ENCODE peak calls at places on chromosomes 4 and X, in five cellular contexts. O is stimulated activated CD8-positive, alpha-beta memory T cell treated with anti-CD3 and anti-CD28 coated beads, Interleukin-4, amount 100 ng/mL, for 4 hours; E is GM23248; A is NCI-H69; Y is NCI-H510A treated with DMSO at 0.1 percent for 48 hours. J is an unnamed sample.

GRCh38 chr4:76429636-76430035 is 5.4 kb upstream of the SHROOM3 start:
- DNase-seq in O (no peak), E (no peak), A (no peak), Y (no peak), J (no peak)

GRCh38 chr4:48653217-48654014 is 126.7 kb downstream of the FRYL start:
- DNase-seq in O (peak; percentile 7), E (peak; percentile 73), A (no peak), Y (no peak), J (peak; percentile 30)

GRCh38 chr4:136599890-136600289 is 932.4 kb downstream of the PCDH18 start:
- DNase-seq in O (no peak), E (no peak), A (no peak), Y (no peak), J (no peak)

GRCh38 chr4:85318415-85318814 is 156.5 kb upstream of the ARHGAP24 start:
- DNase-seq in O (no peak), E (no peak), A (no peak), Y (no peak), J (no peak)

GRCh38 chrX:36019164-36019563 is 99.6 kb downstream of the CFAP47 start:
- DNase-seq in O (no peak), E (no peak), A (no peak), Y (no peak), J (no peak)

GRCh38 chrX:153426204-153426603 is 14.9 kb downstream of the ZFP92 start:
- DNase-seq in O (no peak), E (no peak), A (no peak), Y (no peak), J (no peak)

GRCh38 chr4:75081561-75081960 is 148.6 kb downstream of the PARM1 start:
- DNase-seq in O (no peak), E (no peak), A (no peak), Y (no peak), J (no peak)

GRCh38 chr4:181950372-181951127 is 292.7 kb upstream of the TENM3 start:
- DNase-seq in O (no peak), E (no peak), A (no peak), Y (no peak), J (no peak)

GRCh38 chr4:173767650-173768049 is 237.6 kb upstream of the HAND2 start:
- DNase-seq in O (no peak), E (no peak), A (no peak), Y (no peak), J (no peak)

GRCh38 chr4:146621-147020 is 22.3 kb downstream of the ZNF718 start:
- DNase-seq in O (no peak), E (no peak), A (no peak), Y (no peak), J (no peak)

GRCh38 chr4:24470681-24471622 is 113.4 kb downstream of the DHX15 start:
- DNase-seq in O (no peak), E (peak; percentile 66), A (peak; percentile 69), Y (no peak), J (peak; percentile 63)

GRCh38 chrX:37697169-37697760 is 11.7 kb downstream of the XK start:
- DNase-seq in O (no peak), E (no peak), A (peak; percentile 49), Y (no peak), J (no peak)

GRCh38 chr4:13427599-13428325 is 56.4 kb downstream of the RAB28 start:
- DNase-seq in O (no peak), E (no peak), A (no peak), Y (no peak), J (no peak)

GRCh38 chrX:129115104-129115503 is 408.2 kb downstream of the SMARCA1 start:
- DNase-seq in O (no peak), E (peak; percentile 16), A (peak; percentile 75), Y (no peak), J (peak; percentile 47)

GRCh38 chr4:123168812-123169211 is 227.8 kb upstream of the SPRY1 start:
- DNase-seq in O (no peak), E (no peak), A (no peak), Y (no peak), J (no peak)

GRCh38 chrX:41781500-41781899 is 57.5 kb downstream of the GPR82 start:
- DNase-seq in O (no peak), E (peak; percentile 58), A (peak; percentile 56), Y (no peak), J (peak; percentile 36)

GRCh38 chrX:133698298-133698697 is 283.0 kb upstream of the GPC4 start:
- DNase-seq in O (no peak), E (peak; percentile 33), A (peak; percentile 1), Y (no peak), J (peak; percentile 10)

GRCh38 chr4:81724925-81725329 is 253.2 kb upstream of the RASGEF1B start:
- DNase-seq in O (peak; percentile 19), E (peak; percentile 2), A (no peak), Y (peak; percentile 11), J (no peak)

GRCh38 chr4:99564921-99565320 is 1.1 kb upstream of the TRMT10A start:
- DNase-seq in O (no peak), E (no peak), A (peak; percentile 26), Y (no peak), J (no peak)

GRCh38 chrX:40094041-40094899 is 3.5 kb downstream of the BCOR start:
- DNase-seq in O (no peak), E (peak; percentile 75), A (peak; percentile 59), Y (no peak), J (peak; percentile 65)

J was measured in SK-N-SH.